ENCODE peak calls at places on chromosomes 4 and X, in ten cellular contexts. G, P, H, Q, Y, X, V, M, U and K are unnamed samples.

GRCh38 chr4:148015058-148015457 is 283.2 kb downstream of the ARHGAP10 start:
- DNase-seq in G (no peak), P (no peak), H (no peak), Q (no peak), Y (no peak), X (no peak), V (no peak), M (no peak), U (no peak), K (no peak)

GRCh38 chr4:143375326-143376073 is 38.8 kb downstream of the GAB1 start:
- DNase-seq in G (peak; percentile 43), P (no peak), H (no peak), Q (peak; percentile 46), Y (no peak), X (peak; percentile 39), V (no peak), M (peak; percentile 17), U (peak; percentile 39), K (no peak)

GRCh38 chr4:81896936-81897335 is 425.2 kb upstream of the RASGEF1B start:
- DNase-seq in G (no peak), P (no peak), H (no peak), Q (no peak), Y (no peak), X (no peak), V (no peak), M (no peak), U (no peak), K (no peak)

GRCh38 chr4:123553279-123553678 is 156.7 kb downstream of the SPRY1 start:
- DNase-seq in G (no peak), P (no peak), H (no peak), Q (no peak), Y (no peak), X (no peak), V (no peak), M (no peak), U (no peak), K (no peak)

GRCh38 chr4:165096776-165097175 is 15.9 kb downstream of the TMEM192 start:
- DNase-seq in G (no peak), P (no peak), H (no peak), Q (no peak), Y (no peak), X (no peak), V (no peak), M (peak; percentile 8), U (peak; percentile 32), K (no peak)

GRCh38 chr4:16783119-16783518 is 115.3 kb downstream of the LDB2 start:
- DNase-seq in G (no peak), P (no peak), H (no peak), Q (no peak), Y (no peak), X (no peak), V (no peak), M (no peak), U (no peak), K (no peak)

GRCh38 chrX:53440631-53441517 is 6.7 kb upstream of the HSD17B10 start:
- DNase-seq in G (peak; percentile 72), P (peak; percentile 92), H (peak; percentile 89), Q (peak; percentile 83), Y (no peak), X (no peak), V (peak; percentile 53), M (peak; percentile 20), U (peak; percentile 27), K (peak; percentile 93)

GRCh38 chr4:110615366-110616161 is 7.3 kb downstream of the PITX2 start:
- DNase-seq in G (no peak), P (no peak), H (no peak), Q (no peak), Y (no peak), X (no peak), V (no peak), M (no peak), U (no peak), K (no peak)

GRCh38 chr4:37953620-37954325 is 6.4 kb upstream of the PTTG2 start:
- DNase-seq in G (no peak), P (no peak), H (no peak), Q (no peak), Y (no peak), X (peak; percentile 14), V (no peak), M (peak; percentile 18), U (no peak), K (no peak)

GRCh38 chr4:84379881-84380618 is 119.0 kb downstream of the NKX6-1 start:
- DNase-seq in G (no peak), P (no peak), H (no peak), Q (no peak), Y (no peak), X (no peak), V (no peak), M (no peak), U (no peak), K (no peak)

GRCh38 chr4:75718529-75718928 is 5.8 kb upstream of the USO1 start:
- DNase-seq in G (no peak), P (no peak), H (no peak), Q (no peak), Y (no peak), X (no peak), V (no peak), M (no peak), U (no peak), K (no peak)

GRCh38 chr4:75714681-75715080 is 9.7 kb upstream of the USO1 start:
- DNase-seq in G (no peak), P (no peak), H (no peak), Q (no peak), Y (no peak), X (no peak), V (no peak), M (no peak), U (peak; percentile 26), K (no peak)

GRCh38 chr4:75717332-75717873 is 7.0 kb upstream of the USO1 start:
- DNase-seq in G (no peak), P (no peak), H (no peak), Q (no peak), Y (no peak), X (no peak), V (no peak), M (no peak), U (no peak), K (no peak)

GRCh38 chr4:75710246-75710645 is 14.1 kb upstream of the USO1 start:
- DNase-seq in G (no peak), P (no peak), H (no peak), Q (no peak), Y (no peak), X (no peak), V (no peak), M (no peak), U (no peak), K (no peak)

DNA sequence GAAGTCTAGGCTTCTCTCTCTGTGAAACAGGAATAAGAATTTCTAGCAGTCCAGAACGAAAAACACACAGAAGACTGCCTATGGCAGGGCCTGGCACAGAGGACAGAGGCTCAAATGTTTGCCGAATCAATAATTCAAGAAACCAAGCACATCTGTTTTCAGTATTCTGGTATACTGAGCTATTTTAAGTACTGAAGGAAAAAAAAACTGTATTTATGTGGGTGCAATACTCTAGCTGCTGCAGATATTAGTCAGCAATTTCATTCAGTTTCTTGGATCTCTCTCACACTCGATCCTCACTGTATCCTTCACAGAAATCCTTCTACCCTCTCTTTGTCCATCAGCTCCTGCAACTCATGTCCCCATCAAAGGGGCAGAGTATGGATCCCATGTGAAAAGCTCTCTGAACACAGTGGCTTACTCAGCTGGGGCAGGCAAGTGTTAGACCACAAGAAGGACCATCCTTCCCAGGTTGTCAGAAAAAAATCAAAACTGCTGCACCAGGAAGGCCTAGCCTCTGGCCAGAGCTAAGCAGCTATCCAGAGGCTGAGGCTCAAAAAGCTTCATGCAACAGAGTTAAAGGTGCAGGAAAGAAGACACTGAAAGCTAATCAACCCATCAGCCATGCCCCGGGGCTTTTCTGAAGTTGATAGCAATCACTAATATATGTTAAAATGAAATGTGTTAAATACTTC is 9.1 kb upstream of the USO1 start:
- DNase-seq in G (no peak), P (no peak), H (no peak), Q (no peak), Y (no peak), X (no peak), V (no peak), M (no peak), U (peak; percentile 28), K (no peak)
- H3K27ac ChIP-seq in G (no peak overlapping the region), P (peak overlapping the region; percentile 50), H (no peak overlapping the region), Q (no peak overlapping the region), Y (no peak overlapping the region), X (no peak overlapping the region), V (peak overlapping the region; percentile 16), M (no peak overlapping the region), U (peak overlapping the region; percentile 70), K (peak overlapping the region; percentile 9)

DNA sequence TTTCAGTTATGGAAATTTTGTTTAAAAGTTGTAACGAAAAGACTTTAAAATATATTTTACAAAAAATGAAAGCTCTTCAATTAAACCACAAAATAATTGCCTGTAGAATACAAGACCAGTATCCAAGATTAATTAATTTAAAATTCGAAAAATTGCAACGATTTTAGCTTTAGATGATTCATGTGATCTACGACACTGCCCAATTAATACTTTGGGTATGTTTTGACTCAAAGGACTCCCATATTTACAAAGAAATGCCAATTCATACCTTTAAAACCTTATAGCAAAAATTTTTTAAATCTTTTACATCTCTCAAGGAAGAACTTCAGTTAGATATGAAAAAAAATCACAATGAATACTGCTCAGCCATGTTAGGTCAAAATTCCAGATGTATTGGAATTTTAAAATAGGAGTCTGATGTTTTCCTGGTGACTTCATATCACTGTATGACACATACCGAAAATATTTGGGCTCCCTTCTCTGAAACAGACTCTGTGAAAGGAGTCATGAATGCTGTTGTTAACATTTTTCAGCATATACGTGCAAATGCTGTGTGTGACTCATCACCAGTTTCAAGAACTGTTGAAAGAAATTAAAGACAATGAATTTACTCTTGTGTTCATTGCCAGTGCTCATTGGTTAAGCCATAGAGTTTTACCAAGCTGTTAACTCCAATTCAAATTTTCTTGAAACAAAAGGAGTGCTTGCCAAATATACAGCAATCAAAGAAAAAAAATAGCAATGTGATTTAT is 13.8 kb upstream of the SMS start:
- DNase-seq in G (no peak), P (no peak), H (no peak), Q (no peak), Y (no peak), X (no peak), V (no peak), M (peak; percentile 82), U (no peak), K (no peak)
- TF ChIP-seq POLR2AphosphoS5 in G (no peak), P (no peak), H (no peak), Q (no peak), Y (no peak), X (no peak), V (no peak), M (no peak), U (peak; percentile 32), K (no peak)

GRCh38 chr4:139950568-139950967 is 203.4 kb downstream of the MAML3 start:
- DNase-seq in G (no peak), P (no peak), H (no peak), Q (peak; percentile 44), Y (no peak), X (no peak), V (no peak), M (no peak), U (no peak), K (no peak)
- TF ChIP-seq EP300 in G (no peak), P (no peak), H (no peak), Q (no peak), Y (no peak), X (no peak), V (no peak), M (no peak), U (no peak), K (no peak)

DNA sequence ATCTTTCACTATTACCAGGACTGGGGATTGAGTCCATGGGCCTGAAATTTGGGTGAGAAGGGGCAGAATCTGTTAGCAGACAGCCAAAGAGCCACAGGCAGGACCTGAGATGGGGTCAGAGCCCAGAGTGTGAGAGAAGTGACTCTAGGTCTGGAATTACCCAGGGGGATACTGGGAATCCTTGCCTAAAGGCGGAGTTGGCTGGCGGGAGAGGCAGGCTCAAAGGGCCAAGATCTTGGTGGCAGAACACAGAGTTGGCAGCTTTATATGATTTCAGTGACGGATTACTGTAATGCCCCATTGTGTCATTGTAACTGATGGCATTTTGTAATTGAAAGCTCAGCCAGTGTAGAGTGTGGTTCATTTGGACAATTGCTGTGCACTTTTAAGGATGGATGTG is 77.3 kb downstream of the SMIM20 start:
- DNase-seq in G (no peak), P (no peak), H (no peak), Q (no peak), Y (no peak), X (no peak), V (no peak), M (no peak), U (no peak), K (no peak)
- H3K27ac ChIP-seq in G (no peak overlapping the region), P (no peak overlapping the region), H (no peak overlapping the region), Q (no peak overlapping the region), Y (no peak overlapping the region), X (no peak overlapping the region), V (no peak overlapping the region), M (no peak overlapping the region), U (no peak overlapping the region), K (no peak overlapping the region)